ENCODE peak calls at places on chromosomes 16 and 17, in five cellular contexts. O is HCT116, F is IMR-90, K is endothelial cell of umbilical vein, P is GM12878. Y is an unnamed sample.

GRCh38 chr16:68283840-68284595 is 19.7 kb downstream of the SLC7A6 start:
- DNase-seq in O (no peak), F (no peak), K (no peak), P (no peak), Y (no peak)

GRCh38 chr16:11085025-11085485 is 140.7 kb downstream of the CLEC16A start:
- DNase-seq in K (no peak), P (no peak), O (no peak), F (peak; percentile 47), Y (no peak)

GRCh38 chr16:78842950-78843349 is 743.5 kb downstream of the WWOX start:
- DNase-seq in O (no peak), K (no peak), P (no peak), F (no peak), Y (no peak)

GRCh38 chr16:30533748-30534367 is 800 bp downstream of the ZNF747 start:
- DNase-seq in K (no peak), P (no peak), O (no peak), F (no peak), Y (no peak)

GRCh38 chr17:51909971-51910370 is 248.5 kb downstream of the CA10 start:
- DNase-seq in P (no peak), F (no peak), O (no peak), K (no peak), Y (no peak)

GRCh38 chr16:67874147-67874771 is 1.4 kb downstream of the EDC4 start:
- DNase-seq in O (no peak), P (no peak), F (no peak), K (no peak), Y (no peak)

GRCh38 chr16:17470871-17471744 is at the start of gene XYLT1:
- DNase-seq in K (no peak), O (no peak), P (no peak), F (peak; percentile 94), Y (peak; percentile 58)

GRCh38 chr16:3638916-3639644 is 15.4 kb upstream of the DNASE1 start:
- DNase-seq in O (no peak), P (no peak), K (no peak), F (no peak), Y (no peak)

GRCh38 chr16:79269211-79269863 is 331.2 kb downstream of the MAF start:
- DNase-seq in K (no peak), F (no peak), P (peak; percentile 61), O (no peak), Y (no peak)

GRCh38 chr17:49239963-49240362 is 9.4 kb upstream of the PHOSPHO1 start:
- DNase-seq in F (no peak), P (no peak), K (no peak), O (no peak), Y (peak; percentile 1)

GRCh38 chr17:81512984-81513668 is 527 bp upstream of the ACTG1 start:
- DNase-seq in O (no peak), K (no peak), F (peak; percentile 43), P (no peak), Y (peak; percentile 66)

GRCh38 chr16:74667215-74667765 is 613 bp upstream of the RFWD3 start:
- DNase-seq in P (no peak), F (peak; percentile 3), O (no peak), K (peak; percentile 57), Y (no peak)

GRCh38 chr17:55813944-55814343 is 63.1 kb downstream of the PCTP start:
- DNase-seq in P (no peak), O (no peak), K (peak; percentile 5), F (no peak), Y (no peak)

GRCh38 chr17:3590231-3590630 is 19.0 kb downstream of the TRPV1 start:
- DNase-seq in K (no peak), F (no peak), O (no peak), P (no peak), Y (no peak)

GRCh38 chr16:12276631-12277030 is 300.1 kb downstream of the SNX29 start:
- DNase-seq in K (no peak), P (no peak), F (no peak), O (no peak), Y (no peak)

GRCh38 chr16:23570992-23571632 is 13.6 kb downstream of the UBFD1 start:
- DNase-seq in P (no peak), F (no peak), K (no peak), O (no peak), Y (no peak)

GRCh38 chr16:23194497-23195221 is 12.1 kb downstream of the SCNN1G start:
- DNase-seq in F (no peak), O (no peak), P (no peak), K (no peak), Y (no peak)

GRCh38 chr17:21245703-21246102 is 7.5 kb downstream of the NATD1 start:
- DNase-seq in K (no peak), O (no peak), F (no peak), P (no peak), Y (no peak)

GRCh38 chr17:56832446-56832845 is 1.3 kb downstream of the C17orf67 start:
- DNase-seq in F (no peak), O (no peak), K (no peak), P (no peak), Y (peak; percentile 15)

GRCh38 chr17:4967539-4968165 is at the start of gene SPAG7:
- DNase-seq in F (peak; percentile 98), K (peak; percentile 99), O (peak; percentile 95), P (peak; percentile 90), Y (peak; percentile 88)

GRCh38 chr17:35799942-35800341 is 4.5 kb upstream of the MMP28 start:
- DNase-seq in F (no peak), P (no peak), K (peak; percentile 74), O (no peak), Y (peak; percentile 68)

GRCh38 chr17:63881935-63882601 is at the start of gene GH2:
- DNase-seq in F (peak; percentile 34), O (peak; percentile 56), K (peak; percentile 39), P (no peak), Y (peak; percentile 79)

GRCh38 chr17:61131555-61131954 is 268.1 kb upstream of the TBX2 start:
- DNase-seq in O (no peak), F (no peak), K (no peak), P (no peak), Y (no peak)

GRCh38 chr17:9414471-9414870 is 161.1 kb downstream of the STX8 start:
- DNase-seq in K (no peak), O (no peak), P (peak; percentile 89), F (no peak), Y (no peak)

GRCh38 chr16:80016689-80017088 is 416.2 kb upstream of the MAF start:
- DNase-seq in K (no peak), O (no peak), F (no peak), P (no peak), Y (no peak)

GRCh38 chr17:21298983-21299519 is 14.5 kb downstream of the MAP2K3 start:
- DNase-seq in P (no peak), F (no peak), O (no peak), K (no peak), Y (no peak)

GRCh38 chr17:10162034-10162433 is 36.4 kb downstream of the GAS7 start:
- DNase-seq in F (no peak), K (no peak), P (no peak), O (no peak), Y (no peak)

GRCh38 chr17:30380106-30380420 is 1.3 kb downstream of the CPD start:
- DNase-seq in P (peak; percentile 16), O (no peak), F (peak; percentile 43), K (peak; percentile 15), Y (peak; percentile 7)

GRCh38 chr17:1783834-1784611 is 22.2 kb downstream of the SERPINF1 start:
- DNase-seq in O (peak; percentile 6), P (no peak), F (peak; percentile 86), K (peak; percentile 80), Y (peak; percentile 30)

GRCh38 chr16:73197598-73197997 is 149.7 kb upstream of the ZFHX3 start:
- DNase-seq in K (no peak), O (no peak), P (no peak), F (no peak), Y (no peak)

GRCh38 chr17:44917456-44917855 is 2.2 kb upstream of the GFAP start:
- DNase-seq in K (no peak), F (no peak), P (no peak), O (no peak), Y (no peak)

GRCh38 chr16:24653725-24654124 is 75.7 kb upstream of the TNRC6A start:
- DNase-seq in P (no peak), K (no peak), F (no peak), O (no peak), Y (no peak)

GRCh38 chr17:76532072-76532651 is 5.3 kb downstream of the CYGB start:
- DNase-seq in O (no peak), K (no peak), F (peak; percentile 17), P (no peak), Y (peak; percentile 63)

GRCh38 chr17:8122923-8123694 is 797 bp downstream of the HES7 start:
- DNase-seq in O (no peak), P (no peak), K (peak; percentile 19), F (peak; percentile 27), Y (peak; percentile 16)

GRCh38 chr17:46152423-46152822 is 40.8 kb downstream of the KANSL1 start:
- DNase-seq in K (no peak), F (no peak), O (no peak), P (peak; percentile 48), Y (no peak)
- H3K4me2 ChIP-seq in K (no peak overlapping the region), F (no peak overlapping the region), O (no peak overlapping the region), P (peak overlapping the region; percentile 38), Y (no peak overlapping the region)

GRCh38 chr16:86391486-86391885 is 118.8 kb upstream of the FOXF1 start:
- DNase-seq in K (no peak), F (peak; percentile 73), P (no peak), O (no peak), Y (no peak)
- H3K4me2 ChIP-seq in K (no peak overlapping the region), F (peak overlapping the region; percentile 51), P (no peak overlapping the region), O (no peak overlapping the region), Y (no peak overlapping the region)

GRCh38 chr16:2210009-2210332 is 692 bp downstream of the BRICD5 start:
- DNase-seq in K (no peak), F (no peak), O (no peak), P (no peak), Y (no peak)

GRCh38 chr16:2209258-2210008 is 1.2 kb downstream of the BRICD5 start:
- DNase-seq in F (no peak), K (no peak), P (no peak), O (no peak), Y (no peak)

GRCh38 chr16:2211923-2212347 is 1.3 kb upstream of the BRICD5 start:
- DNase-seq in P (no peak), O (no peak), K (no peak), F (no peak), Y (no peak)

GRCh38 chr16:2208772-2209171 is 1.9 kb downstream of the BRICD5 start:
- DNase-seq in P (no peak), O (no peak), F (no peak), K (no peak), Y (no peak)

GRCh38 chr16:2210386-2211365 is at the start of gene BRICD5:
- DNase-seq in P (no peak), K (no peak), O (no peak), F (peak; percentile 19), Y (no peak)
- H3K4me2 ChIP-seq in P (no peak within 1 kb of the TSS), K (no peak within 1 kb of the TSS), O (no peak within 1 kb of the TSS), F (no peak within 1 kb of the TSS), Y (peak within 1 kb of the TSS; percentile 100)

GRCh38 chr17:17729620-17730249 is 48.5 kb downstream of the RAI1 start:
- DNase-seq in K (no peak), F (no peak), P (no peak), O (peak; percentile 19), Y (peak; percentile 76)

GRCh38 chr17:17726721-17727060 is 45.4 kb downstream of the RAI1 start:
- DNase-seq in O (no peak), P (no peak), K (no peak), F (no peak), Y (no peak)

GRCh38 chr17:17730250-17730935 is 49.1 kb downstream of the RAI1 start:
- DNase-seq in K (no peak), O (no peak), P (no peak), F (no peak), Y (no peak)

GRCh38 chr17:17727111-17727659 is 45.9 kb downstream of the RAI1 start:
- DNase-seq in O (no peak), P (no peak), K (no peak), F (no peak), Y (no peak)

GRCh38 chr17:17728550-17729251 is 47.4 kb downstream of the RAI1 start:
- DNase-seq in K (no peak), F (no peak), P (no peak), O (peak; percentile 37), Y (peak; percentile 86)
- H3K4me2 ChIP-seq in K (no peak overlapping the region), F (no peak overlapping the region), P (no peak overlapping the region), O (peak overlapping the region; percentile 70), Y (peak overlapping the region; percentile 42)

Y was measured in PC-3.